ENCODE peak calls at places on chromosome 15, in seven cellular contexts. I is naive thymus-derived CD4-positive, alpha-beta T cell; W is AG04450; N is CD4-positive, CD25-positive, alpha-beta regulatory T cell; V is PC-3; H is H1; M is heart left ventricle. U is an unnamed sample.
A peak's percentile ranks its signal among the peaks of the same experiment; 100 is the strongest.

GRCh38 chr15:43977072-43977884 is 150.5 kb downstream of the WDR76 start:
- DNase-seq in N (peak; percentile 82), I (no peak), V (peak; percentile 30), W (no peak), H (no peak), M (no peak), U (no peak)

GRCh38 chr15:52206446-52206845 is 15.3 kb upstream of the GNB5 start:
- DNase-seq in N (no peak), W (no peak), H (no peak), I (no peak), V (no peak), M (no peak), U (no peak)

GRCh38 chr15:29675791-29676301 is 146.4 kb downstream of the TJP1 start:
- DNase-seq in N (no peak), M (no peak), W (no peak), V (no peak), H (no peak), I (no peak), U (no peak)

GRCh38 chr15:59158701-59159034 is 48.0 kb upstream of the LDHAL6B start:
- DNase-seq in H (no peak), M (no peak), W (no peak), N (no peak), V (no peak), I (no peak), U (no peak)

GRCh38 chr15:69648215-69648614 is 195.6 kb downstream of the RPLP1 start:
- DNase-seq in I (no peak), N (no peak), M (no peak), W (no peak), H (no peak), V (no peak), U (no peak)

GRCh38 chr15:100601158-100601557 is 826 bp downstream of the LINS1 start:
- DNase-seq in I (peak; percentile 35), H (no peak), V (peak; percentile 2), M (no peak), N (peak; percentile 66), W (no peak), U (no peak)

GRCh38 chr15:99708563-99708962 is 24.7 kb downstream of the LYSMD4 start:
- DNase-seq in I (no peak), W (peak; percentile 53), H (no peak), V (peak; percentile 94), M (peak; percentile 81), N (no peak), U (no peak)

GRCh38 chr15:90774731-90775521 is 57.8 kb downstream of the BLM start:
- DNase-seq in W (peak; percentile 57), M (no peak), I (no peak), V (peak; percentile 81), N (no peak), H (no peak), U (no peak)

GRCh38 chr15:81516012-81516411 is 142.0 kb upstream of the TMC3 start:
- DNase-seq in N (no peak), M (no peak), I (no peak), H (no peak), V (no peak), W (no peak), U (no peak)

GRCh38 chr15:60172147-60172546 is 168.0 kb downstream of the FOXB1 start:
- DNase-seq in M (no peak), N (no peak), W (no peak), H (no peak), V (no peak), I (no peak), U (no peak)

GRCh38 chr15:74209560-74209958 is 7.0 kb upstream of the STRA6 start:
- DNase-seq in N (no peak), H (no peak), V (no peak), W (no peak), I (no peak), M (no peak), U (no peak)

GRCh38 chr15:56968821-56969220 is 50.4 kb downstream of the TCF12 start:
- DNase-seq in M (no peak), I (no peak), V (peak; percentile 64), N (no peak), H (no peak), W (no peak), U (no peak)

GRCh38 chr15:41794081-41794480 is 19.8 kb downstream of the MAPKBP1 start:
- DNase-seq in H (no peak), W (no peak), V (peak; percentile 64), M (no peak), I (no peak), N (no peak), U (no peak)

GRCh38 chr15:101168463-101168824 is 83.4 kb downstream of the CHSY1 start:
- DNase-seq in N (no peak), H (no peak), M (peak; percentile 82), I (no peak), V (no peak), W (no peak), U (no peak)

GRCh38 chr15:76206325-76206976 is 104.8 kb downstream of the ETFA start:
- DNase-seq in M (peak; percentile 87), N (no peak), W (no peak), H (no peak), V (peak; percentile 56), I (no peak), U (no peak)

GRCh38 chr15:58383876-58384275 is 47.9 kb upstream of the LIPC start:
- DNase-seq in W (no peak), N (peak; percentile 14), M (no peak), I (no peak), H (peak; percentile 9), V (no peak), U (no peak)

GRCh38 chr15:74426404-74427281 is 7.1 kb downstream of the SEMA7A start:
- DNase-seq in I (no peak), V (no peak), W (no peak), M (no peak), N (no peak), H (no peak), U (no peak)

GRCh38 chr15:78804391-78804792 is 6.9 kb downstream of the ADAMTS7 start:
- DNase-seq in I (no peak), W (no peak), V (no peak), N (no peak), M (peak; percentile 75), H (peak; percentile 46), U (no peak)

GRCh38 chr15:24621630-24622215 is 53.9 kb upstream of the NPAP1 start:
- DNase-seq in W (no peak), V (no peak), H (no peak), I (no peak), M (no peak), N (no peak), U (no peak)
- H3K9me3 ChIP-seq in W (peaks cover 16% of the 10 kb centered on the region), V (peaks cover 26% of the 10 kb centered on the region), H (peaks cover 51% of the 10 kb centered on the region), I (no peaks in the 10 kb centered on the region), M (no peaks in the 10 kb centered on the region), N (peaks cover 3% of the 10 kb centered on the region), U (no peaks in the 10 kb centered on the region)

DNA sequence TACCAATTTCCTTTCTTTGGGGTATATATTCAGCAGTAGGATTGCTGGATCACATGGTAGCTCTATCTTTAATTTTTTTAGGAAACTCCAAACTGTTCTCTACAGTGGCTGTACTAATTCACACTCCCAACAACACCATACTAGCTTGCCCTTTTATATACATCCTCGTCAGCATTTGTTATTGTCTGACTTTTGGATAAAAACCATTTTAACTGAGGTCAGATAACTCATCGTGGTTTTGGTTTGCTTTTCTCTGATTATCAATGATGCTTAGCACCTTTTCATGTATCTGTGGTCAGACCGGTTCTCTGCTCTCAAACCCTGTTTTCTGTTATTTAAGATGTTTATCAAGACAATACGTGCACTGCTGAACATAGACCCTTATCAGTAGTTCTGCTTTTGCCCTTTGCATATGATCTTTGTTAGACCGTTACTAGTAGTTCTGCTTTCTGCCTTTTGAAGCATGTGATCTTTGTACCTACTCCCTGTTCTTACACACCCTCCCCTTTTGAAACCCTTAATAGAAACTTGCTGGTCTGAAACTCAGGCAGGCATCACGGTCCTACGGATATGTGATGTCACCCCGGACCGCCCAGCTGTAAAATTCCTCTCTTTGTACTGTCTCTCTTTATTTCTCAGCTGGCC is 474.3 kb downstream of the RSL24D1 start:
- DNase-seq in H (no peak), N (no peak), M (no peak), I (no peak), V (no peak), W (no peak), U (no peak)
- H3K9me3 ChIP-seq in H (peaks cover 23% of the 10 kb centered on the region), N (no peaks in the 10 kb centered on the region), M (peaks cover 4% of the 10 kb centered on the region), I (no peaks in the 10 kb centered on the region), V (no peaks in the 10 kb centered on the region), W (peaks cover 8% of the 10 kb centered on the region), U (no peaks in the 10 kb centered on the region)

DNA sequence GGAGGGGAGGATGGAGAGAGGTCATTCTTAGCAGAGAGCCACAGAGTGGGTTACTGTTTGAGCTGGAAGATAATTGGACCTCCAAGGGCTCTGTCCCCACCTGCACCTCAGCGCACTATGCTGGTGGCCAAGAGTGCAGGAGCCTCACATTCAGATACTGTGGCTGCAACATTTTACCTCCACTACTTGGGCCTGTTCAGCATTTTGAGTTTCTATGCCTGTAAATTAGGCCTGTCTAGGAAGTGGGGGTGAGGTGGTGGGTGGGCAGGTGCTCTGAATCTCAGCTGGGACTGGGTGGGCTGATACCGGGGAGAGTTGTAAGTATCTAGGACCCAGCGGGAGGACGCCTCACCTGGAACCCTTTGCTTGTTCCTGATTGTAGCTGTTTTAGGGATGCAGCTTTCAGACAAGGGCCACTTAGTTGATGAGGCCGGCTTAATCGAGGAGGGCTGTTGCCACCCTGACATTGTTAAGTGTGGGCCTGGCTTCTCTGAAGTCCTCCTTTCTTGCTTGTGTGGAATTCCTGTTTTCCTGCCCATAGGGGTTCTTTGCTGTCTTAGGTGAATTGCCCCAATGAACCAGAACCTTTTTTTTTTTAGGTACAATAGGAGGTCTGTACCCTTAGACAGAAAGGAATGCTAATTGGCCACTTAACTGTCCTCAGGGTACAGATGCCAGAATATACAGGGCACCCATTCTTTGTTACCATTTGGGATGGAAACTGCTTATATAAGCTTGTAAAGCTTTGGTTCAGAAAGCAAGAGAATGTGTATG is 83.9 kb downstream of the SMAD3 start:
- DNase-seq in H (no peak), V (peak; percentile 23), N (no peak), W (no peak), M (no peak), I (no peak), U (no peak)
- H3K9me3 ChIP-seq in H (no peaks in the 10 kb centered on the region), V (no peaks in the 10 kb centered on the region), N (no peaks in the 10 kb centered on the region), W (no peaks in the 10 kb centered on the region), M (no peaks in the 10 kb centered on the region), I (no peaks in the 10 kb centered on the region), U (no peaks in the 10 kb centered on the region)

GRCh38 chr15:22806156-22806555 is 19.7 kb downstream of the NIPA1 start:
- DNase-seq in H (no peak), W (no peak), M (no peak), I (no peak), N (no peak), V (no peak), U (no peak)

GRCh38 chr15:22808761-22809280 is 22.4 kb downstream of the NIPA1 start:
- DNase-seq in V (no peak), M (no peak), W (no peak), H (no peak), N (no peak), I (no peak), U (no peak)

GRCh38 chr15:22810033-22810734 is 23.7 kb downstream of the NIPA1 start:
- DNase-seq in N (peak; percentile 45), M (no peak), V (no peak), I (no peak), H (no peak), W (no peak), U (no peak)

GRCh38 chr15:22806664-22807063 is 20.2 kb downstream of the NIPA1 start:
- DNase-seq in V (no peak), W (no peak), N (no peak), I (no peak), H (no peak), M (no peak), U (no peak)

DNA sequence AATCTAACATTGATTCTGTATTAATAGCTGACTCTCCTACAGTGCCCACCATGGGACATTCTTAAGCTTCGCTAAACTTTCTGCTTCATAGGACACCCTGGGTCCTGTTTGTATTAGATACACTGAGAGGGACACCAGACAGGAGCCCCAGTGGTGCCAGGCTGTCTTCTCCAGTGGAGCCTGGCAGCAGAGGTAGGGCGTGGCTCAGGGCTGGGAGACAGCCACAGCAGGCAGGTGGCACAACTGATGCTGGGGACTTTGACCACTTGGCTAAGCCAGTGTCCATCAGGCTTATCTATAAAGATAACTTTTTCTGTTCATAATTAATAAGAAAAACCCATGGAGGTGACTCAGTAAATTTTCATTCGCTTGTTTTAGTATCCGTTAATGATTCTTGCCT is 21.8 kb downstream of the NIPA1 start:
- DNase-seq in W (no peak), V (no peak), M (no peak), H (no peak), I (no peak), N (no peak), U (no peak)
- H3K9me3 ChIP-seq in W (no peaks in the 10 kb centered on the region), V (no peaks in the 10 kb centered on the region), M (no peaks in the 10 kb centered on the region), H (no peaks in the 10 kb centered on the region), I (no peaks in the 10 kb centered on the region), N (no peaks in the 10 kb centered on the region), U (no peaks in the 10 kb centered on the region)

U was measured in T-helper 17 cell.